ENCODE peak calls at places on chromosomes 12 and 14, in nine cellular contexts. Q is GM12865, D is AG09309, B is D721Med, T is fibroblast of mammary gland, J is PC-3, H is omental fat pad, G is astrocyte of the spinal cord, R is transverse colon. Y is an unnamed sample.

GRCh38 chr14:94129758-94130414 is 482 bp upstream of the IFI27L2 start:
- DNase-seq in B (no peak), J (peak; percentile 52), R (no peak), H (no peak), D (no peak), T (peak; percentile 75), Q (peak; percentile 34), G (peak; percentile 42), Y (no peak)

GRCh38 chr14:104868811-104869572 is 3.9 kb downstream of the CEP170B start:
- DNase-seq in H (no peak), G (no peak), B (no peak), Q (no peak), J (no peak), T (no peak), R (no peak), D (no peak), Y (peak; percentile 8)

GRCh38 chr12:103969391-103969790 is 3.7 kb downstream of the TDG start:
- DNase-seq in R (no peak), B (no peak), G (no peak), H (no peak), J (peak; percentile 58), T (no peak), Q (no peak), D (no peak), Y (no peak)

GRCh38 chr14:72679106-72679505 is 214.8 kb downstream of the DPF3 start:
- DNase-seq in T (peak; percentile 56), R (no peak), H (no peak), Q (no peak), G (peak; percentile 54), D (no peak), B (no peak), J (no peak), Y (no peak)

GRCh38 chr12:82651489-82651888 is 35.2 kb upstream of the TMTC2 start:
- DNase-seq in T (no peak), B (no peak), G (no peak), J (peak; percentile 93), R (no peak), Q (no peak), D (no peak), H (no peak), Y (no peak)

GRCh38 chr12:52195065-52195730 is 3.4 kb upstream of the KRT80 start:
- DNase-seq in B (no peak), J (peak; percentile 44), Q (no peak), T (no peak), D (no peak), H (no peak), G (no peak), R (no peak), Y (no peak)

GRCh38 chr14:42027271-42027670 is 420.6 kb downstream of the LRFN5 start:
- DNase-seq in Q (no peak), J (peak; percentile 52), B (no peak), R (no peak), T (peak; percentile 0), H (no peak), D (no peak), G (no peak), Y (no peak)

GRCh38 chr12:119036878-119037493 is 55.6 kb downstream of the SRRM4 start:
- DNase-seq in H (no peak), J (peak; percentile 39), G (no peak), T (peak; percentile 14), Q (peak; percentile 34), R (peak; percentile 8), B (peak; percentile 33), D (no peak), Y (no peak)

GRCh38 chr12:110641512-110641911 is 27.6 kb downstream of the TCTN1 start:
- DNase-seq in B (no peak), R (no peak), Q (no peak), T (peak; percentile 17), J (no peak), H (no peak), D (peak; percentile 2), G (peak; percentile 54), Y (no peak)

GRCh38 chr12:106906715-106907114 is 49.0 kb upstream of the TMEM263 start:
- DNase-seq in B (no peak), D (no peak), R (no peak), J (no peak), G (no peak), Q (no peak), H (no peak), T (no peak), Y (no peak)

GRCh38 chr12:106907846-106908245 is 47.9 kb upstream of the TMEM263 start:
- DNase-seq in R (no peak), J (no peak), B (no peak), D (no peak), G (no peak), H (no peak), T (no peak), Q (no peak), Y (no peak)

GRCh38 chr12:106910202-106910601 is 45.5 kb upstream of the TMEM263 start:
- DNase-seq in T (no peak), H (no peak), Q (peak; percentile 77), G (no peak), D (no peak), R (no peak), B (no peak), J (no peak), Y (no peak)

GRCh38 chr12:106908561-106908960 is 47.1 kb upstream of the TMEM263 start:
- DNase-seq in Q (no peak), R (no peak), H (no peak), G (no peak), J (no peak), D (no peak), T (no peak), B (no peak), Y (no peak)

DNA sequence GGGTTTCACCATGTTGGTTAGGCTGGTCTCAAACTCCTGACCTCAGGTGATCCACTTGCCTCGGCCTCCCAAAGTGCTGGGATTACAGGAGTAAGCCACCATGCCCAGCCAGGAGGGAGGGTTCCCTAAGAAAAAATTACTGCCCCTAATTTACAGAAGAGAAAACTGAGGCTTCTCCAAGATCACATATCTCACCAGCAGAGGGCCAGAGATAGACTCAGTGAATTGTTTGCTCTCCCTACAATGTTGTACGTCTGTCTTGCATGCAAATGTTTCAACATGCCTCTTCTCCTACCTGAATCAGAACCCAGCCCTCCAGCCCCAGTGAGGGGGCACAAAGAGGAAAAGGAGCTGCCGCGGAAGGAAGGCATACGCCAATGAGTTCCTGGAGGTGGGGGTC is 48.3 kb upstream of the TMEM263 start:
- DNase-seq in R (no peak), J (no peak), D (no peak), G (no peak), Q (peak; percentile 52), H (no peak), T (no peak), B (no peak), Y (no peak)
- TF ChIP-seq CTCF in R (no peak), J (peak; percentile 42), D (no peak), G (no peak), Q (peak; percentile 52), H (no peak), T (peak; percentile 2), B (no peak), Y (no peak)

GRCh38 chr14:65412881-65413738 is 580 bp downstream of the FUT8 start:
- DNase-seq in J (peak; percentile 48), R (peak; percentile 77), H (no peak), B (no peak), D (no peak), G (peak; percentile 74), T (peak; percentile 66), Q (peak; percentile 86), Y (no peak)
- TF ChIP-seq CTCF in J (no peak), R (no peak), H (no peak), B (no peak), D (peak; percentile 23), G (peak; percentile 22), T (no peak), Q (peak; percentile 11), Y (no peak)

GRCh38 chr14:59022144-59022543 is 166.3 kb upstream of the DAAM1 start:
- DNase-seq in Q (peak; percentile 9), J (peak; percentile 77), B (no peak), T (peak; percentile 4), H (no peak), R (no peak), D (no peak), G (no peak), Y (no peak)
- TF ChIP-seq CTCF in Q (peak; percentile 14), J (peak; percentile 97), B (peak; percentile 42), T (peak; percentile 24), H (no peak), R (no peak), D (no peak), G (no peak), Y (no peak)

GRCh38 chr12:2879853-2880252 is 2.8 kb downstream of the RHNO1 start:
- DNase-seq in D (no peak), Q (no peak), T (no peak), B (no peak), R (no peak), H (no peak), G (no peak), J (no peak), Y (no peak)

GRCh38 chr12:2877959-2878732 is 1.1 kb downstream of the RHNO1 start:
- DNase-seq in R (no peak), G (peak; percentile 25), H (no peak), T (peak; percentile 40), Q (peak; percentile 47), J (no peak), B (no peak), D (no peak), Y (no peak)

GRCh38 chr12:2876431-2877046 is 435 bp downstream of the FOXM1 start:
- DNase-seq in H (no peak), J (peak; percentile 20), Q (peak; percentile 57), D (no peak), T (peak; percentile 21), B (no peak), R (no peak), G (peak; percentile 31), Y (no peak)

GRCh38 chr12:2877047-2877958 is at the start of the genes FOXM1 and RHNO1:
- DNase-seq in R (peak; percentile 93), Q (peak; percentile 92), H (peak; percentile 71), B (peak; percentile 93), T (peak; percentile 85), D (no peak), G (peak; percentile 88), J (peak; percentile 85), Y (peak; percentile 94)
- TF ChIP-seq CTCF in R (no peak), Q (no peak), H (no peak), B (no peak), T (no peak), D (no peak), G (peak; percentile 18), J (no peak), Y (no peak)

DNA sequence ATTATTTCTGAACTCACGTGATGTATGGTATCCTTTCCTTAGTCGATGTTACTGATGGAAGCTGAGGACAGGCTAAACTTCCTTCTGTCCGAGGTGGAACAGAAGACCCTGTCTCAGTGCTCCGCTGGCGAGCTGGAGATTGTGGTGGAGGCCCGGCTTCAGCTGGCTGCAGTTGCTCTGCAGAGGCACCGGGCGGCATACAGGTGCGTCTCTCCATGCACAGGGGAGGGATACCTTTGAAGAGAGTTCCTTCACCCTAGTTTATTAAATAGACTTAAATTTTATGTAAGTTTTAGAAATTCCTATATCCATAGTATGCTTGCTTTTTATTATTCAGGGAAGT is 186.7 kb upstream of the NEDD1 start:
- DNase-seq in B (no peak), D (no peak), R (peak; percentile 8), Q (peak; percentile 30), T (peak; percentile 1), J (peak; percentile 57), G (no peak), H (no peak), Y (no peak)
- TF ChIP-seq CTCF in B (no peak), D (peak; percentile 4), R (no peak), Q (peak; percentile 13), T (no peak), J (peak; percentile 52), G (peak; percentile 26), H (no peak), Y (no peak)

GRCh38 chr14:65280653-65281052 is 131.9 kb upstream of the FUT8 start:
- DNase-seq in B (no peak), G (no peak), D (no peak), Q (no peak), T (no peak), J (no peak), R (no peak), H (no peak), Y (no peak)
- TF ChIP-seq CTCF in B (no peak), G (no peak), D (no peak), Q (no peak), T (no peak), J (no peak), R (no peak), H (no peak), Y (no peak)